ENCODE peak calls at places on chromosomes 5 and 9, in six cellular contexts. K is A549, E is choroid plexus epithelial cell, X is PC-3, Q is Calu3, P is cardiac muscle cell. V is an unnamed sample.

GRCh38 chr9:114112778-114113585 is 13.9 kb upstream of the KIF12 start:
- DNase-seq in Q (no peak), K (peak), E (peak), X (peak), P (no peak), V (no peak)

GRCh38 chr5:92518318-92518913 is 1062.6 kb downstream of the NR2F1-AS1 start:
- DNase-seq in X (peak), E (peak), Q (peak), K (peak), P (peak), V (no peak)

GRCh38 chr9:72322259-72322658 is 42.7 kb downstream of the ZFAND5 start:
- DNase-seq in P (no peak), K (no peak), E (no peak), X (no peak), Q (no peak), V (no peak)

GRCh38 chr9:76895186-76895585 is 10.7 kb downstream of the PRUNE2 start:
- DNase-seq in Q (no peak), K (no peak), P (no peak), X (no peak), E (no peak), V (no peak)

GRCh38 chr9:121842612-121842978 is 191.2 kb downstream of the DAB2IP start:
- DNase-seq in P (no peak), K (peak), E (peak), Q (no peak), X (peak), V (no peak)

GRCh38 chr5:124583469-124584350 is 162.7 kb downstream of the ZNF608 start:
- DNase-seq in X (peak), P (no peak), K (peak), Q (peak), E (peak), V (no peak)

GRCh38 chr5:163509288-163510040 is 4.0 kb downstream of the MAT2B start:
- DNase-seq in K (peak), X (peak), P (no peak), E (peak), Q (peak), V (no peak)

GRCh38 chr5:78666041-78666444 is 17.5 kb upstream of the LHFPL2 start:
- DNase-seq in P (no peak), Q (no peak), X (no peak), E (peak), K (peak), V (no peak)

GRCh38 chr5:91293131-91293530 is 90.0 kb downstream of the ARRDC3 start:
- DNase-seq in K (no peak), Q (peak), E (peak), X (no peak), P (peak), V (no peak)

GRCh38 chr5:100643473-100643872 is 108.3 kb downstream of the FAM174A start:
- DNase-seq in E (peak), K (no peak), X (peak), P (no peak), Q (no peak), V (no peak)

GRCh38 chr5:170818222-170818621 is 34.7 kb downstream of the GABRP start:
- DNase-seq in X (no peak), K (no peak), P (no peak), E (peak), Q (no peak), V (no peak)

DNA sequence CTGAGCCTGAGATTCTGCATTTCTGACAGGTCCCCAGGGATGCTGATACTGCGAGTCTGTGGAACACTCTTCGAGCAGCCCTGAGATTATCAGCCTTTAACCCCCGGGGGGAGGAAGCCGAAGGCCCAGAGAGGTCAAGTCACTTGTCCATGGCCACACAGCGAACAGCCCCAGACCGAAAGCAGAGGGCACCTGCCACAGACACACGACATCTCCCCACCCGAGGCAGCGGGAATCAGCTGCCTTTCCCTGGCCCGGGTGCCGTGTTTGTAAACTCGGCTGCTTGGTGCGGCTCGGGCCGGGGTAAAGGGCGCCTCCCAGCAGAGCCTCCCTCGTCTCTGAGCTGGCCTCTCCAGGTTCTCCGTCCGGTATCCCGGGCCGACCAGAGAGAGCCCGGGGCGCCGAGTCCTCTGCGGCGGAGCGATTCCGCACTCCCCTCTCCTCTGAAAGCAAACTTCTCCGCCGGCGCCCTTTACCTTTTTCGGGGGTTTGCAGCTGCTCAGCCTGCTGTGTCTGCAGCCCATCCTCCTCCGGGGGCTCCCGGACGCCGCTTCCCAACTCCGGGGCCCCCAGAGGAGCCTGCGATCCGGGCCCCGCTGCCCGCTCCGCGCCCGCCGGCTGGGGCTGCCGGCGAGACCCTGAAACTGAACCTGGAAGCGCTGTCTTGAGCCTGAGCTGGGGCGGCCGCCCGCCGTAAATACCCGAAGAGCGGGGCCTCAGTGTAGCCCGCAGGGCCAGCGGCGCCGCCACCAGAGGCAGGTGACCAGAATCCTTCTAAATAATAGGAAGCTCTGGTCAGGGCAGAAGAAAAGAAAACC is at the start of gene CCDC69:
- DNase-seq in K (peak), X (peak), Q (peak), P (peak), E (peak), V (peak)
- TF ChIP-seq CTCF in K (peak), X (peak), Q (no peak), P (no peak), E (peak), V (peak)

GRCh38 chr5:133457956-133458355 is 154.4 kb downstream of the FSTL4 start:
- DNase-seq in E (no peak), X (no peak), Q (no peak), P (no peak), K (no peak), V (no peak)

GRCh38 chr5:133457439-133457838 is 154.9 kb downstream of the FSTL4 start:
- DNase-seq in K (no peak), X (no peak), E (no peak), Q (no peak), P (peak), V (no peak)

GRCh38 chr5:133458435-133458834 is 153.9 kb downstream of the FSTL4 start:
- DNase-seq in K (no peak), P (no peak), E (no peak), X (no peak), Q (no peak), V (no peak)

GRCh38 chr5:133460172-133460758 is 152.1 kb downstream of the FSTL4 start:
- DNase-seq in Q (peak), X (peak), E (peak), P (peak), K (peak), V (peak)

GRCh38 chr5:133459474-133460155 is 152.7 kb downstream of the FSTL4 start:
- DNase-seq in E (no peak), Q (no peak), X (no peak), K (no peak), P (no peak), V (no peak)
- TF ChIP-seq CTCF in E (no peak), Q (no peak), X (no peak), K (no peak), P (no peak), V (no peak)

GRCh38 chr5:181138258-181138657 is 7.3 kb upstream of the OR2V1 start:
- DNase-seq in E (no peak), K (peak), P (no peak), Q (no peak), X (no peak), V (no peak)
- TF ChIP-seq CTCF in E (peak), K (no peak), P (no peak), Q (no peak), X (no peak), V (no peak)

DNA sequence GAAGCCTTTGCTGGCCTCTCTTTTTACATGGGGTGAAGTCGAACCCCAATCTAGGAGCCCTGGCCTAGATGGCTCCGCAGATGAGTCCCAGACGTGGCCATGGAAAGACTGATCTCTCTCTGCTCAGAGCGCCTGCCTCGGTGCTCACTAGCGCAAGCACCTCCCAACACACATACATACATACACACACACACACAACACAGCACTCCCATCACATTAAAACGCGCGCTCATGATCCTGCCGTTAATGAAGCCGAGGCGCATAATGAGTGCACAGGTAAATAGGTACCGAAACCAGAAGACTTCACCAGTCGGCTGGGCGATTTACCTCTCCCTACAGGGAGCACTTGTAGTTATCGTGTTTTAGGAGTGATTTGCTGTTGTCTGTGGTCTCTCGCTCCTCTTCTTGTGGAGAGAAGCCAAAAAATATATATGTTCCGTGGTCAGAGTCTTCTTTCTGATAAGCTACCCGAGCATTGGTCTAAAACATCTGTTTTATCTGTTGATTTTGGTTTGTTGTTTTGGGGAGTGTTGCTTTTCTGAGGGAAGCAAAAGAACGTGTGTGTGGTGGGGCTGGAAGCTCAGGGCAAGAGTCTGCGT is 207.7 kb downstream of the MEF2C start:
- DNase-seq in E (no peak), X (no peak), Q (no peak), K (no peak), P (no peak), V (no peak)
- TF ChIP-seq CTCF in E (no peak), X (no peak), Q (no peak), K (no peak), P (no peak), V (no peak)